ENCODE peak calls at places on chromosome 7, in six cellular contexts. One of them, this sample, is unnamed.

GRCh38 chr7:82699773-82700186 is 256.2 kb upstream of the CACNA2D1 start:
- DNase-seq in OCI-LY7: no peak
- DNase-seq in IMR-90: peak; percentile 54
- DNase-seq in vagina: no peak
- DNase-seq in Calu3: peak; percentile 70
- DNase-seq in A549: peak; percentile 60
- DNase-seq in this sample: no peak

GRCh38 chr7:97126483-97127171 is 9.1 kb downstream of the SDHAF3 start:
- DNase-seq in OCI-LY7: no peak
- DNase-seq in IMR-90: peak; percentile 32
- DNase-seq in vagina: no peak
- DNase-seq in Calu3: no peak
- DNase-seq in A549: no peak
- DNase-seq in this sample: no peak

GRCh38 chr7:80298201-80298600 is 163.6 kb downstream of the GNAI1 start:
- DNase-seq in OCI-LY7: no peak
- DNase-seq in IMR-90: peak; percentile 26
- DNase-seq in vagina: no peak
- DNase-seq in Calu3: no peak
- DNase-seq in A549: no peak
- DNase-seq in this sample: no peak

GRCh38 chr7:16420649-16421332 is 547 bp downstream of the CRPPA start:
- DNase-seq in OCI-LY7: no peak
- DNase-seq in IMR-90: peak; percentile 82
- DNase-seq in vagina: no peak
- DNase-seq in Calu3: peak; percentile 93
- DNase-seq in A549: peak; percentile 94
- DNase-seq in this sample: peak; percentile 91

GRCh38 chr7:3879337-3880054 is 578.4 kb downstream of the SDK1 start:
- DNase-seq in OCI-LY7: no peak
- DNase-seq in IMR-90: no peak
- DNase-seq in vagina: no peak
- DNase-seq in Calu3: no peak
- DNase-seq in A549: no peak
- DNase-seq in this sample: no peak

GRCh38 chr7:101819913-101820522 is 2.6 kb downstream of the CUX1 start:
- DNase-seq in OCI-LY7: no peak
- DNase-seq in IMR-90: no peak
- DNase-seq in vagina: no peak
- DNase-seq in Calu3: no peak
- DNase-seq in A549: no peak
- DNase-seq in this sample: no peak

GRCh38 chr7:123096976-123097375 is 101.5 kb upstream of the TAS2R16 start:
- DNase-seq in OCI-LY7: no peak
- DNase-seq in IMR-90: no peak
- DNase-seq in vagina: no peak
- DNase-seq in Calu3: no peak
- DNase-seq in A549: no peak
- DNase-seq in this sample: no peak

GRCh38 chr7:140688341-140688740 is 8.2 kb upstream of the NDUFB2 start:
- DNase-seq in OCI-LY7: no peak
- DNase-seq in IMR-90: no peak
- DNase-seq in vagina: no peak
- DNase-seq in Calu3: no peak
- DNase-seq in A549: no peak
- DNase-seq in this sample: no peak

GRCh38 chr7:68476966-68477365 is 1121.3 kb upstream of the AUTS2 start:
- DNase-seq in OCI-LY7: no peak
- DNase-seq in IMR-90: no peak
- DNase-seq in vagina: no peak
- DNase-seq in Calu3: no peak
- DNase-seq in A549: no peak
- DNase-seq in this sample: no peak

GRCh38 chr7:4561775-4562174 is 120.3 kb upstream of the FOXK1 start:
- DNase-seq in OCI-LY7: no peak
- DNase-seq in IMR-90: no peak
- DNase-seq in vagina: no peak
- DNase-seq in Calu3: no peak
- DNase-seq in A549: peak; percentile 13
- DNase-seq in this sample: no peak

GRCh38 chr7:29274156-29275017 is 79.8 kb downstream of the CHN2 start:
- DNase-seq in OCI-LY7: no peak
- DNase-seq in IMR-90: no peak
- DNase-seq in vagina: no peak
- DNase-seq in Calu3: no peak
- DNase-seq in A549: no peak
- DNase-seq in this sample: no peak

GRCh38 chr7:4939971-4940720 is 18.8 kb downstream of the MMD2 start:
- DNase-seq in OCI-LY7: no peak
- DNase-seq in IMR-90: no peak
- DNase-seq in vagina: no peak
- DNase-seq in Calu3: no peak
- DNase-seq in A549: no peak
- DNase-seq in this sample: no peak

GRCh38 chr7:44046321-44047061 is 2.0 kb downstream of the DBNL start:
- DNase-seq in OCI-LY7: peak; percentile 87
- DNase-seq in IMR-90: no peak
- DNase-seq in vagina: peak; percentile 85
- DNase-seq in Calu3: no peak
- DNase-seq in A549: no peak
- DNase-seq in this sample: peak; percentile 69

GRCh38 chr7:92698237-92698841 is 108.1 kb upstream of the FAM133B start:
- DNase-seq in OCI-LY7: no peak
- DNase-seq in IMR-90: peak; percentile 92
- DNase-seq in vagina: no peak
- DNase-seq in Calu3: peak; percentile 74
- DNase-seq in A549: peak; percentile 59
- DNase-seq in this sample: no peak

GRCh38 chr7:77238703-77239136 is 39.1 kb upstream of the FGL2 start:
- DNase-seq in OCI-LY7: no peak
- DNase-seq in IMR-90: no peak
- DNase-seq in vagina: no peak
- DNase-seq in Calu3: no peak
- DNase-seq in A549: no peak
- DNase-seq in this sample: no peak

GRCh38 chr7:123627859-123628258 is 26.2 kb downstream of the ASB15 start:
- DNase-seq in OCI-LY7: no peak
- DNase-seq in IMR-90: no peak
- DNase-seq in vagina: no peak
- DNase-seq in Calu3: no peak
- DNase-seq in A549: no peak
- DNase-seq in this sample: no peak

GRCh38 chr7:24905996-24906770 is 73.8 kb downstream of the OSBPL3 start:
- DNase-seq in OCI-LY7: no peak
- DNase-seq in IMR-90: no peak
- DNase-seq in vagina: no peak
- DNase-seq in Calu3: peak; percentile 36
- DNase-seq in A549: no peak
- DNase-seq in this sample: peak; percentile 46

GRCh38 chr7:100957832-100958421 is 8.6 kb downstream of the MUC3A start:
- DNase-seq in OCI-LY7: no peak
- DNase-seq in IMR-90: peak; percentile 33
- DNase-seq in vagina: peak; percentile 100
- DNase-seq in Calu3: no peak
- DNase-seq in A549: peak; percentile 35
- DNase-seq in this sample: no peak

GRCh38 chr7:132041108-132041507 is 484.7 kb upstream of the PODXL start:
- DNase-seq in OCI-LY7: no peak
- DNase-seq in IMR-90: no peak
- DNase-seq in vagina: no peak
- DNase-seq in Calu3: no peak
- DNase-seq in A549: no peak
- DNase-seq in this sample: no peak

GRCh38 chr7:24475573-24475972 is 97.7 kb upstream of the PALS2 start:
- DNase-seq in OCI-LY7: no peak
- DNase-seq in IMR-90: no peak
- DNase-seq in vagina: no peak
- DNase-seq in Calu3: no peak
- DNase-seq in A549: no peak
- DNase-seq in this sample: no peak

GRCh38 chr7:2934211-2934731 is 90.2 kb upstream of the GNA12 start:
- DNase-seq in OCI-LY7: no peak
- DNase-seq in IMR-90: peak; percentile 70
- DNase-seq in vagina: no peak
- DNase-seq in Calu3: peak; percentile 45
- DNase-seq in A549: peak; percentile 75
- DNase-seq in this sample: peak; percentile 54

GRCh38 chr7:20172736-20173334 is 44.3 kb downstream of the MACC1 start:
- DNase-seq in OCI-LY7: peak; percentile 54
- DNase-seq in IMR-90: peak; percentile 40
- DNase-seq in vagina: no peak
- DNase-seq in Calu3: peak; percentile 81
- DNase-seq in A549: peak; percentile 76
- DNase-seq in this sample: peak; percentile 56

GRCh38 chr7:20165146-20165510 is 52.1 kb downstream of the MACC1 start:
- DNase-seq in OCI-LY7: no peak
- DNase-seq in IMR-90: no peak
- DNase-seq in vagina: no peak
- DNase-seq in Calu3: no peak
- DNase-seq in A549: no peak
- DNase-seq in this sample: no peak

GRCh38 chr7:20173828-20174227 is 43.4 kb downstream of the MACC1 start:
- DNase-seq in OCI-LY7: no peak
- DNase-seq in IMR-90: no peak
- DNase-seq in vagina: no peak
- DNase-seq in Calu3: no peak
- DNase-seq in A549: no peak
- DNase-seq in this sample: no peak

DNA sequence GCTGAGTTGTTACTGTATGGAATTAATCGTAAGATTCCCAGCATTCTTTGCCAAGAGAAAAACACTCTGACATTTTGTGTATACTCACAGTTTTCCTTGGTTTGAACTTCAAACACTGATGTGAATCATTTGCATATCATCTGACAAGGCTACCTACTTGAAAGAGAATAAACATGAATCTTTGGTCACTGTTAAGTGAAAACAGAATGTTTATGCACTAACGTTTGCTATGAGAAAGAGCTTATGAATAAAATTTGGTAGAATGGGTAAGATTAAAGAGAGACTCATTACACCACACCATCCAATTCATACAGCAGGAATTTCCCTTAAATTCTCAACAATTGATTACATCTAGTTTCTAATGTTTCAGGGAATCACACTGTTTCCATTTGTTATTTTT is 46.6 kb downstream of the MACC1 start:
- DNase-seq in OCI-LY7: no peak
- DNase-seq in IMR-90: peak; percentile 14
- DNase-seq in vagina: no peak
- DNase-seq in Calu3: no peak
- DNase-seq in A549: no peak
- DNase-seq in this sample: no peak
- TF ChIP-seq CTCF in OCI-LY7: no peak
- TF ChIP-seq CTCF in IMR-90: no peak
- TF ChIP-seq CTCF in vagina: no peak
- TF ChIP-seq CTCF in Calu3: no peak
- TF ChIP-seq CTCF in A549: no peak
- TF ChIP-seq CTCF in this sample: no peak

DNA sequence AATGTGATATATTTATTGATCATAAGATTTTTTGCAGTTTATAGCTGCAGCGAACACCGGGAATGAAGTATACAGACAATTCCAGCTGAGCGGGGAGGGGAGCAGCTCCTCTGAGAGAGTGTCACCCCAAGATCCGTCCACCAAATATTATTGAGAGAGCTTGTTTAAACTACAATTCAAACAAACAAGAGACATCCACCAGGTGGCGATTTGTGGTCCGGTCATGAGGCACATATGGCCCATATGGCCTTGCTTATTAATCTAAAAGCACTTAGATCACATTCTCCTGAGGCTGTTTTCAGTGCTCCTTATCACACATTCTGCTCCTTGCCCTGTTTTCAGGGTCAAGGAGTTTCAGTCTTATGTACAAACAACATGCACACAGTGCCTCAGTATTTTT is 83.1 kb downstream of the THSD7A start:
- DNase-seq in OCI-LY7: no peak
- DNase-seq in IMR-90: no peak
- DNase-seq in vagina: no peak
- DNase-seq in Calu3: no peak
- DNase-seq in A549: peak; percentile 47
- DNase-seq in this sample: peak; percentile 2
- TF ChIP-seq CTCF in OCI-LY7: no peak
- TF ChIP-seq CTCF in IMR-90: no peak
- TF ChIP-seq CTCF in vagina: no peak
- TF ChIP-seq CTCF in Calu3: no peak
- TF ChIP-seq CTCF in A549: peak; percentile 11
- TF ChIP-seq CTCF in this sample: no peak

GRCh38 chr7:99424932-99425730 is 13.5 kb downstream of the PTCD1 start:
- DNase-seq in OCI-LY7: no peak
- DNase-seq in IMR-90: no peak
- DNase-seq in vagina: no peak
- DNase-seq in Calu3: no peak
- DNase-seq in A549: no peak
- DNase-seq in this sample: no peak

GRCh38 chr7:99419323-99420021 is 10.7 kb downstream of the BUD31 start:
- DNase-seq in OCI-LY7: no peak
- DNase-seq in IMR-90: no peak
- DNase-seq in vagina: no peak
- DNase-seq in Calu3: no peak
- DNase-seq in A549: no peak
- DNase-seq in this sample: no peak

GRCh38 chr7:99420213-99420612 is 11.4 kb downstream of the BUD31 start:
- DNase-seq in OCI-LY7: no peak
- DNase-seq in IMR-90: no peak
- DNase-seq in vagina: no peak
- DNase-seq in Calu3: no peak
- DNase-seq in A549: no peak
- DNase-seq in this sample: no peak

GRCh38 chr7:99422625-99423024 is 13.9 kb downstream of the BUD31 start:
- DNase-seq in OCI-LY7: no peak
- DNase-seq in IMR-90: no peak
- DNase-seq in vagina: no peak
- DNase-seq in Calu3: no peak
- DNase-seq in A549: no peak
- DNase-seq in this sample: no peak

DNA sequence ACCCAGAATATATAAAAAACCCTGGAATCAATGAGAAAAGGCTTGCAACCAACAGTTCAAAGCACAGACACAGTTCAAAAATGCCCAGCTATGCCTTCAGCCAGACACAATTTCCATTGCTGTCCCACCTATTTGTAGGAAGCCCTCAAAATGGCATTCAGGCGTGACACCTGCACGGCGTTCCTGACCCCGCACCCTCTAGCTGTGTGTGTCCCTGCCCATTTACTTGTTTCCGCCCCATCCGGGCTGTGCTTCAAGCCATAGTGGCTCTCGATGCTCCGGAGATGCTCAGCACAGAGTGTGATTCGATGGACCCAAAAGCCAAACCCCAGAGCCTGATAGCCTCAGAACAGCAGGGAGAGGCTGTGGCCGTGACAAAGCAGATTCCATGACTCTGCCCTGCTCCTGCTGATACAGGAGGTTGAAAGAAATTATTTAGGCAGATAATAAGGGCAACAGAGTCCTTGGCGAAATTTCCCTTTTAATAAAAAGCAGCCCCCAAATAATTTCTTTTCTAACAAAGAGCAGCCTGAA is 13.4 kb downstream of the BUD31 start:
- DNase-seq in OCI-LY7: no peak
- DNase-seq in IMR-90: no peak
- DNase-seq in vagina: no peak
- DNase-seq in Calu3: no peak
- DNase-seq in A549: no peak
- DNase-seq in this sample: no peak
- TF ChIP-seq CTCF in OCI-LY7: no peak
- TF ChIP-seq CTCF in IMR-90: no peak
- TF ChIP-seq CTCF in vagina: no peak
- TF ChIP-seq CTCF in Calu3: no peak
- TF ChIP-seq CTCF in A549: no peak
- TF ChIP-seq CTCF in this sample: no peak

GRCh38 chr7:133529861-133530260 is 277.0 kb downstream of the EXOC4 start:
- DNase-seq in OCI-LY7: no peak
- DNase-seq in IMR-90: no peak
- DNase-seq in vagina: no peak
- DNase-seq in Calu3: no peak
- DNase-seq in A549: no peak
- DNase-seq in this sample: no peak
- TF ChIP-seq CTCF in OCI-LY7: no peak
- TF ChIP-seq CTCF in IMR-90: no peak
- TF ChIP-seq CTCF in vagina: no peak
- TF ChIP-seq CTCF in Calu3: no peak
- TF ChIP-seq CTCF in A549: no peak
- TF ChIP-seq CTCF in this sample: no peak